ENCODE peak calls at places on chromosomes 4 and X, in six cellular contexts. One of them, this sample, is unnamed. For H3K4me1, the result is how much of the 10 kb centered on the place peaks cover.

GRCh38 chr4:107951551-107951950 is 20.2 kb downstream of the CYP2U1 start:
- DNase-seq in H1: no peak
- DNase-seq in H9: no peak
- DNase-seq in mesenchymal stem cell: peak
- DNase-seq in IMR-90: peak
- DNase-seq in neuronal stem cell: no peak
- DNase-seq in this sample: no peak

GRCh38 chr4:158155656-158156356 is 17.0 kb downstream of the GASK1B start:
- DNase-seq in IMR-90: no peak
- DNase-seq in mesenchymal stem cell: no peak
- DNase-seq in H9: no peak
- DNase-seq in H1: no peak
- DNase-seq in neuronal stem cell: no peak
- DNase-seq in this sample: no peak

GRCh38 chrX:9566150-9566621 is 101.3 kb downstream of the TBL1X start:
- DNase-seq in neuronal stem cell: no peak
- DNase-seq in mesenchymal stem cell: peak
- DNase-seq in H9: no peak
- DNase-seq in IMR-90: peak
- DNase-seq in H1: no peak
- DNase-seq in this sample: peak

GRCh38 chr4:67201334-67201733 is 344.0 kb downstream of the CENPC start:
- DNase-seq in H9: no peak
- DNase-seq in mesenchymal stem cell: no peak
- DNase-seq in H1: no peak
- DNase-seq in neuronal stem cell: no peak
- DNase-seq in IMR-90: no peak
- DNase-seq in this sample: no peak

GRCh38 chr4:151948351-151949016 is 187.7 kb upstream of the GATB start:
- DNase-seq in neuronal stem cell: no peak
- DNase-seq in H1: no peak
- DNase-seq in H9: no peak
- DNase-seq in IMR-90: peak
- DNase-seq in mesenchymal stem cell: no peak
- DNase-seq in this sample: no peak

GRCh38 chr4:178632415-178632814 is 1190.2 kb upstream of the AGA start:
- DNase-seq in neuronal stem cell: no peak
- DNase-seq in H1: no peak
- DNase-seq in H9: no peak
- DNase-seq in mesenchymal stem cell: peak
- DNase-seq in IMR-90: no peak
- DNase-seq in this sample: no peak

GRCh38 chrX:46611658-46612362 is 38.2 kb downstream of the CHST7 start:
- DNase-seq in IMR-90: no peak
- DNase-seq in H1: no peak
- DNase-seq in neuronal stem cell: no peak
- DNase-seq in mesenchymal stem cell: no peak
- DNase-seq in H9: no peak
- DNase-seq in this sample: no peak

GRCh38 chr4:24965627-24966026 is 52.8 kb upstream of the CCDC149 start:
- DNase-seq in H1: peak
- DNase-seq in mesenchymal stem cell: no peak
- DNase-seq in H9: peak
- DNase-seq in IMR-90: no peak
- DNase-seq in neuronal stem cell: peak
- DNase-seq in this sample: peak

GRCh38 chrX:65772842-65773241 is 105.4 kb downstream of the MSN start:
- DNase-seq in neuronal stem cell: no peak
- DNase-seq in H1: no peak
- DNase-seq in IMR-90: no peak
- DNase-seq in H9: no peak
- DNase-seq in mesenchymal stem cell: no peak
- DNase-seq in this sample: no peak

GRCh38 chr4:156971623-156972369 is at the start of gene PDGFC:
- DNase-seq in H1: peak
- DNase-seq in IMR-90: peak
- DNase-seq in neuronal stem cell: peak
- DNase-seq in H9: peak
- DNase-seq in mesenchymal stem cell: peak
- DNase-seq in this sample: peak

GRCh38 chrX:109485470-109486340 is 3.8 kb upstream of the GUCY2F start:
- DNase-seq in IMR-90: peak
- DNase-seq in neuronal stem cell: peak
- DNase-seq in mesenchymal stem cell: peak
- DNase-seq in H9: peak
- DNase-seq in H1: peak
- DNase-seq in this sample: peak

GRCh38 chr4:95107635-95108034 is 349.9 kb downstream of the BMPR1B start:
- DNase-seq in mesenchymal stem cell: no peak
- DNase-seq in IMR-90: peak
- DNase-seq in H1: no peak
- DNase-seq in H9: no peak
- DNase-seq in neuronal stem cell: no peak
- DNase-seq in this sample: no peak

GRCh38 chr4:84673475-84674230 is 90.7 kb downstream of the CDS1 start:
- DNase-seq in H1: no peak
- DNase-seq in H9: no peak
- DNase-seq in neuronal stem cell: no peak
- DNase-seq in mesenchymal stem cell: peak
- DNase-seq in IMR-90: peak
- DNase-seq in this sample: no peak

GRCh38 chr4:83585982-83586508 is 50.1 kb downstream of the GPAT3 start:
- DNase-seq in H1: no peak
- DNase-seq in neuronal stem cell: no peak
- DNase-seq in mesenchymal stem cell: no peak
- DNase-seq in IMR-90: no peak
- DNase-seq in H9: no peak
- DNase-seq in this sample: no peak

GRCh38 chrX:20571611-20572010 is 304.9 kb upstream of the RPS6KA3 start:
- DNase-seq in H9: no peak
- DNase-seq in mesenchymal stem cell: peak
- DNase-seq in IMR-90: peak
- DNase-seq in neuronal stem cell: no peak
- DNase-seq in H1: no peak
- DNase-seq in this sample: peak

GRCh38 chr4:72860766-72861165 is 208.8 kb downstream of the COX18 start:
- DNase-seq in H9: no peak
- DNase-seq in IMR-90: no peak
- DNase-seq in neuronal stem cell: no peak
- DNase-seq in mesenchymal stem cell: peak
- DNase-seq in H1: no peak
- DNase-seq in this sample: no peak

GRCh38 chr4:119310826-119311225 is 11.1 kb downstream of the FABP2 start:
- DNase-seq in neuronal stem cell: no peak
- DNase-seq in IMR-90: peak
- DNase-seq in H9: no peak
- DNase-seq in mesenchymal stem cell: no peak
- DNase-seq in H1: no peak
- DNase-seq in this sample: no peak

GRCh38 chr4:99723555-99724450 is 66.2 kb upstream of the C4orf54 start:
- DNase-seq in IMR-90: peak
- DNase-seq in H1: no peak
- DNase-seq in H9: peak
- DNase-seq in mesenchymal stem cell: peak
- DNase-seq in neuronal stem cell: no peak
- DNase-seq in this sample: peak

GRCh38 chr4:189117426-189117825 is 823.2 kb upstream of the FRG1 start:
- DNase-seq in H1: no peak
- DNase-seq in mesenchymal stem cell: peak
- DNase-seq in IMR-90: peak
- DNase-seq in neuronal stem cell: no peak
- DNase-seq in H9: peak
- DNase-seq in this sample: no peak

GRCh38 chr4:40856836-40857362 is 107.1 kb downstream of the NSUN7 start:
- DNase-seq in H9: peak
- DNase-seq in H1: peak
- DNase-seq in mesenchymal stem cell: peak
- DNase-seq in neuronal stem cell: peak
- DNase-seq in IMR-90: peak
- DNase-seq in this sample: peak

GRCh38 chr4:70651864-70652506 is 14.3 kb downstream of the JCHAIN start:
- DNase-seq in H1: peak
- DNase-seq in H9: peak
- DNase-seq in neuronal stem cell: peak
- DNase-seq in mesenchymal stem cell: peak
- DNase-seq in IMR-90: peak
- DNase-seq in this sample: no peak

GRCh38 chrX:138487866-138488265 is 223.7 kb downstream of the FGF13 start:
- DNase-seq in H1: no peak
- DNase-seq in neuronal stem cell: no peak
- DNase-seq in mesenchymal stem cell: no peak
- DNase-seq in H9: no peak
- DNase-seq in IMR-90: no peak
- DNase-seq in this sample: peak

GRCh38 chr4:78671812-78672440 is 104.2 kb upstream of the BMP2K start:
- DNase-seq in H1: no peak
- DNase-seq in mesenchymal stem cell: no peak
- DNase-seq in IMR-90: no peak
- DNase-seq in H9: no peak
- DNase-seq in neuronal stem cell: no peak
- DNase-seq in this sample: no peak

GRCh38 chr4:169142390-169142789 is 128.4 kb downstream of the SH3RF1 start:
- DNase-seq in mesenchymal stem cell: no peak
- DNase-seq in neuronal stem cell: no peak
- DNase-seq in IMR-90: peak
- DNase-seq in H1: no peak
- DNase-seq in H9: no peak
- DNase-seq in this sample: no peak
- H3K4me2 ChIP-seq in mesenchymal stem cell: no peak
- H3K4me2 ChIP-seq in neuronal stem cell: no peak
- H3K4me2 ChIP-seq in IMR-90: no peak
- H3K4me2 ChIP-seq in H1: no peak
- H3K4me2 ChIP-seq in H9: no peak
- H3K4me2 ChIP-seq in this sample: no peak

GRCh38 chr4:1237981-1238675 is 10.8 kb downstream of the CTBP1 start:
- DNase-seq in neuronal stem cell: no peak
- DNase-seq in mesenchymal stem cell: no peak
- DNase-seq in H1: no peak
- DNase-seq in H9: no peak
- DNase-seq in IMR-90: no peak
- DNase-seq in this sample: no peak

GRCh38 chr4:1240721-1241465 is 8.0 kb downstream of the CTBP1 start:
- DNase-seq in H1: no peak
- DNase-seq in IMR-90: no peak
- DNase-seq in neuronal stem cell: no peak
- DNase-seq in mesenchymal stem cell: no peak
- DNase-seq in H9: no peak
- DNase-seq in this sample: no peak

GRCh38 chr4:1238676-1239000 is 10.3 kb downstream of the CTBP1 start:
- DNase-seq in H9: no peak
- DNase-seq in IMR-90: no peak
- DNase-seq in mesenchymal stem cell: no peak
- DNase-seq in neuronal stem cell: no peak
- DNase-seq in H1: no peak
- DNase-seq in this sample: no peak

GRCh38 chr4:1239949-1240305 is 9.0 kb downstream of the CTBP1 start:
- DNase-seq in IMR-90: no peak
- DNase-seq in H1: no peak
- DNase-seq in neuronal stem cell: no peak
- DNase-seq in H9: no peak
- DNase-seq in mesenchymal stem cell: no peak
- DNase-seq in this sample: no peak

DNA sequence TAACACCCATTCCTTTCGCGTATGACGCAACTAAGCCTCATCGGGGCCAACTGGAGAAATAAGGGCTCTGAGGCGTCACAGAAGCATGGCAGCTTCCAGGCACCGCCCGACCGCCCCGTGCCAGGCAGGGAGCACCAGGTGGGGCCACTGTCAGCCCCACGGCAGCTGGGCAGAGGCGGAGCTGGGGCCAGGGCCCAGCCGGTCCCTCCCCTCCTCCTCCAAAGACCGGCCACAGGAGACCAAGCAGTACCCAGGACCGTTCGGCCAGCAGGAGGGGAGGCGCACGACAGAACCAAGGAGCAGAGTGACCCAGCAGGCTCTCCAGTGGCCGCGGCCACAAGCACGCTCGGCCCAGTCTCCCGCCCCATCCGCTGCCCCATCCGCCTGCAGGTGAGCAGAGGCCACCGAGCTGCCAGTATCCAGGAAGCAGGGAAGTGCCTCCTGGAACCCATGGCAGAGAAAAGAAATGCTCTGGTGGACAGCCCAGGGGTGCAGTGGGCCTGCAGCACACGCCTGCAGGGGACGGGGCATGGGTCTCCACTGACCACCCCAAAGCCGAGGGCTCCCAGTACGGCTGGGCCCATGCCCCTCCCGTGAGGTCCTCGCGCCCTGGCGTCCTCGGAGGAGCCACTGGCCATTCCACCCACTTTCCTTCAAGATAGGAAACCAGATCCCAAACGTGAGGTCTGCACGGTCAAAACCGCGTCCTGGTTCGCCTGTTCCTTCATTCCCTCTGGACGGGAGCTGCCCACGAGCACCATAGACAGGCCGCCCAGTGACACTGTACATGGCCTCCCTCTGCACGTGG is 9.6 kb downstream of the CTBP1 start:
- DNase-seq in neuronal stem cell: no peak
- DNase-seq in mesenchymal stem cell: no peak
- DNase-seq in H1: no peak
- DNase-seq in IMR-90: no peak
- DNase-seq in H9: no peak
- DNase-seq in this sample: no peak
- H3K4me1 ChIP-seq in neuronal stem cell: under half
- H3K4me1 ChIP-seq in mesenchymal stem cell: under half
- H3K4me1 ChIP-seq in H1: under half
- H3K4me1 ChIP-seq in IMR-90: under half
- H3K4me1 ChIP-seq in H9: under half
- H3K4me1 ChIP-seq in this sample: under half

GRCh38 chrX:21645437-21646220 is 12.5 kb downstream of the KLHL34 start:
- DNase-seq in H9: no peak
- DNase-seq in IMR-90: no peak
- DNase-seq in H1: no peak
- DNase-seq in mesenchymal stem cell: no peak
- DNase-seq in neuronal stem cell: no peak
- DNase-seq in this sample: no peak
- H4K91ac ChIP-seq in H9: no peak
- H4K91ac ChIP-seq in IMR-90: no peak
- H4K91ac ChIP-seq in H1: no peak
- H4K91ac ChIP-seq in mesenchymal stem cell: no peak
- H4K91ac ChIP-seq in neuronal stem cell: no peak
- H4K91ac ChIP-seq in this sample: no peak

DNA sequence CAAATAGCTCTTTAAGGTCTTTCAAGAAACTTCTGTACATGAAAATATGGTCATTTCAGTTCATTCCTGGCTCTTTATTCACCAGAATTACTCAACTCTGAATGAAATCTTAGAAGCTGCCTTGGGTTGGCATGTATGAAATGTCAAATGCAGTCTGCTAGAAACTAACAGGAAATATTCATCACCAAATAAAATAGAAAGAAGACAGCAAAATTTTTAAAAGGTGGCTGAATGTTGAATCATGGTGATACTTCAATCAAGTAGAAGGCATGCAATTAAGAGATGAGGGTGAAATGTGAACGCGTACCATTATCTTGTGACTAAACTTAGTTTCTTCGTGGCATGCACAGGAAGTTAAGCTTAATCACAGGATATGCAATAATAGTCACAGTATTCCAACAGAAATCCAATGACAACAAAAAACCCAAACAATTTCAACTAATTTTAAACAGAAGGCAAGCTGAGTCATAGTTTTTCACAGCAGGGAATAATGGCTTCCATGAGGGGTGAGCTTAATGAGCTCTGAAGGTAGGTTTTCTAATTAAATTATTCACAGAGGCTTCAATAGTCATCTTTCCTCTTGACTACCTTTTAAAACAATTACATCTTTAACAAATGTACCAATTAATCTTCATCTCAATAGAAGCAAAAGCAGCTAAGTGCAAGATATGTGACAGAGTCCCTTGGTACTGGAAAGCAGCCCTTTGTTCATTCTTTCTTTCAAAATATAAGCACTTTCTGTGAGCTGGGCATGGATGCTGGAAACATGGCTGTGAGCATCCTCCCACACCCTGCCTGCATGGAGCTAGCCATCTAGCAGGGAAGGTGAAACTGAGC is 44.5 kb downstream of the SCFD2 start:
- DNase-seq in mesenchymal stem cell: peak
- DNase-seq in H9: no peak
- DNase-seq in neuronal stem cell: no peak
- DNase-seq in H1: no peak
- DNase-seq in IMR-90: peak
- DNase-seq in this sample: peak
- H3K4me2 ChIP-seq in mesenchymal stem cell: peak
- H3K4me2 ChIP-seq in H9: no peak
- H3K4me2 ChIP-seq in neuronal stem cell: no peak
- H3K4me2 ChIP-seq in H1: no peak
- H3K4me2 ChIP-seq in IMR-90: peak
- H3K4me2 ChIP-seq in this sample: no peak